ENCODE peak calls at places on chromosomes 7 and 10, in four cellular contexts. Z, R, I and O are unnamed samples.

GRCh38 chr7:19772323-19772722 is 1.1 kb downstream of the TMEM196 start:
- DNase-seq in Z (no peak), R (no peak), I (no peak), O (no peak)

GRCh38 chr7:127089146-127089545 is 163.6 kb downstream of the GRM8 start:
- DNase-seq in I (no peak), R (no peak), Z (no peak), O (no peak)

GRCh38 chr10:115980470-115980869 is 292.5 kb downstream of the GFRA1 start:
- DNase-seq in I (no peak), R (no peak), Z (no peak), O (no peak)

GRCh38 chr7:140003913-140004382 is 58.8 kb downstream of the PARP12 start:
- DNase-seq in R (peak), Z (peak), I (peak), O (peak)

GRCh38 chr10:22265839-22266537 is 48.2 kb upstream of the EBLN1 start:
- DNase-seq in I (no peak), R (no peak), Z (no peak), O (no peak)

GRCh38 chr10:26839966-26840627 is 20.7 kb downstream of the ABI1 start:
- DNase-seq in R (no peak), I (no peak), Z (peak), O (no peak)

GRCh38 chr7:28956608-28957063 is 1.5 kb downstream of the TRIL start:
- DNase-seq in Z (no peak), I (no peak), R (peak), O (peak)

GRCh38 chr10:36023939-36024338 is 381.8 kb upstream of the FZD8 start:
- DNase-seq in Z (peak), R (peak), I (peak), O (no peak)

GRCh38 chr7:149257146-149257545 is 4.8 kb upstream of the ZNF783 start:
- DNase-seq in I (no peak), R (no peak), Z (no peak), O (no peak)